ENCODE peak calls at places on chromosomes 12 and 14, in eight cellular contexts. One of them, this sample, is unnamed.

GRCh38 chr12:53481957-53482586 is 17.2 kb downstream of the MAP3K12 start:
- DNase-seq in T-helper 17 cell: no peak
- DNase-seq in frontal cortex: no peak
- DNase-seq in NCI-H1417: no peak
- DNase-seq in endothelial cell: no peak
- DNase-seq in GM23248: peak; percentile 49
- DNase-seq in activated CD8-positive, alpha-beta T cell treated with anti-CD3 and anti-CD28 coated beads for 36 hours: peak; percentile 20
- DNase-seq in fibroblast of the aortic adventitia: no peak
- DNase-seq in this sample: no peak

GRCh38 chr12:111757361-111758119 is 9.2 kb upstream of the ALDH2 start:
- DNase-seq in T-helper 17 cell: no peak
- DNase-seq in activated CD8-positive, alpha-beta T cell treated with anti-CD3 and anti-CD28 coated beads for 36 hours: peak; percentile 34
- DNase-seq in NCI-H1417: no peak
- DNase-seq in frontal cortex: no peak
- DNase-seq in fibroblast of the aortic adventitia: peak; percentile 19
- DNase-seq in endothelial cell: no peak
- DNase-seq in GM23248: no peak
- DNase-seq in this sample: peak; percentile 70

GRCh38 chr12:105729931-105730330 is 399.4 kb downstream of the C12orf75 start:
- DNase-seq in fibroblast of the aortic adventitia: no peak
- DNase-seq in endothelial cell: no peak
- DNase-seq in frontal cortex: no peak
- DNase-seq in NCI-H1417: no peak
- DNase-seq in GM23248: no peak
- DNase-seq in activated CD8-positive, alpha-beta T cell treated with anti-CD3 and anti-CD28 coated beads for 36 hours: no peak
- DNase-seq in T-helper 17 cell: no peak
- DNase-seq in this sample: no peak

GRCh38 chr14:50711043-50711442 is 42.9 kb upstream of the SAV1 start:
- DNase-seq in T-helper 17 cell: no peak
- DNase-seq in activated CD8-positive, alpha-beta T cell treated with anti-CD3 and anti-CD28 coated beads for 36 hours: no peak
- DNase-seq in NCI-H1417: no peak
- DNase-seq in GM23248: no peak
- DNase-seq in fibroblast of the aortic adventitia: no peak
- DNase-seq in endothelial cell: no peak
- DNase-seq in frontal cortex: no peak
- DNase-seq in this sample: no peak

GRCh38 chr12:53558631-53559030 is 51.3 kb upstream of the NPFF start:
- DNase-seq in frontal cortex: no peak
- DNase-seq in NCI-H1417: no peak
- DNase-seq in endothelial cell: no peak
- DNase-seq in activated CD8-positive, alpha-beta T cell treated with anti-CD3 and anti-CD28 coated beads for 36 hours: no peak
- DNase-seq in fibroblast of the aortic adventitia: no peak
- DNase-seq in T-helper 17 cell: no peak
- DNase-seq in GM23248: no peak
- DNase-seq in this sample: no peak

GRCh38 chr12:13234045-13234641 is 37.6 kb downstream of the EMP1 start:
- DNase-seq in T-helper 17 cell: no peak
- DNase-seq in activated CD8-positive, alpha-beta T cell treated with anti-CD3 and anti-CD28 coated beads for 36 hours: peak; percentile 57
- DNase-seq in GM23248: peak; percentile 77
- DNase-seq in endothelial cell: peak; percentile 67
- DNase-seq in fibroblast of the aortic adventitia: peak; percentile 81
- DNase-seq in frontal cortex: no peak
- DNase-seq in NCI-H1417: peak; percentile 10
- DNase-seq in this sample: peak; percentile 58

GRCh38 chr12:124713041-124713435 is 145.6 kb upstream of the NCOR2 start:
- DNase-seq in activated CD8-positive, alpha-beta T cell treated with anti-CD3 and anti-CD28 coated beads for 36 hours: peak; percentile 37
- DNase-seq in T-helper 17 cell: no peak
- DNase-seq in NCI-H1417: no peak
- DNase-seq in endothelial cell: no peak
- DNase-seq in fibroblast of the aortic adventitia: peak; percentile 52
- DNase-seq in GM23248: no peak
- DNase-seq in frontal cortex: no peak
- DNase-seq in this sample: no peak

GRCh38 chr12:113242018-113242418 is 20.8 kb downstream of the TPCN1 start:
- DNase-seq in fibroblast of the aortic adventitia: no peak
- DNase-seq in T-helper 17 cell: no peak
- DNase-seq in endothelial cell: no peak
- DNase-seq in NCI-H1417: peak; percentile 37
- DNase-seq in frontal cortex: no peak
- DNase-seq in activated CD8-positive, alpha-beta T cell treated with anti-CD3 and anti-CD28 coated beads for 36 hours: no peak
- DNase-seq in GM23248: peak; percentile 82
- DNase-seq in this sample: no peak

GRCh38 chr12:132477009-132477702 is 12.8 kb upstream of the FBRSL1 start:
- DNase-seq in frontal cortex: no peak
- DNase-seq in activated CD8-positive, alpha-beta T cell treated with anti-CD3 and anti-CD28 coated beads for 36 hours: peak; percentile 35
- DNase-seq in GM23248: no peak
- DNase-seq in T-helper 17 cell: no peak
- DNase-seq in endothelial cell: no peak
- DNase-seq in NCI-H1417: no peak
- DNase-seq in fibroblast of the aortic adventitia: no peak
- DNase-seq in this sample: no peak

GRCh38 chr14:102917469-102918211 is 4.8 kb upstream of the AMN start:
- DNase-seq in fibroblast of the aortic adventitia: peak; percentile 39
- DNase-seq in frontal cortex: no peak
- DNase-seq in GM23248: peak; percentile 62
- DNase-seq in activated CD8-positive, alpha-beta T cell treated with anti-CD3 and anti-CD28 coated beads for 36 hours: peak; percentile 87
- DNase-seq in endothelial cell: peak; percentile 78
- DNase-seq in NCI-H1417: peak; percentile 36
- DNase-seq in T-helper 17 cell: no peak
- DNase-seq in this sample: peak; percentile 84

GRCh38 chr14:67167420-67168109 is 21.7 kb upstream of the GARIN2 start:
- DNase-seq in frontal cortex: no peak
- DNase-seq in T-helper 17 cell: no peak
- DNase-seq in fibroblast of the aortic adventitia: peak; percentile 37
- DNase-seq in GM23248: peak; percentile 25
- DNase-seq in activated CD8-positive, alpha-beta T cell treated with anti-CD3 and anti-CD28 coated beads for 36 hours: no peak
- DNase-seq in NCI-H1417: no peak
- DNase-seq in endothelial cell: no peak
- DNase-seq in this sample: no peak

GRCh38 chr12:132360906-132361777 is 31.8 kb upstream of the GALNT9 start:
- DNase-seq in frontal cortex: no peak
- DNase-seq in activated CD8-positive, alpha-beta T cell treated with anti-CD3 and anti-CD28 coated beads for 36 hours: no peak
- DNase-seq in endothelial cell: no peak
- DNase-seq in T-helper 17 cell: no peak
- DNase-seq in NCI-H1417: no peak
- DNase-seq in fibroblast of the aortic adventitia: no peak
- DNase-seq in GM23248: no peak
- DNase-seq in this sample: no peak

This sample was measured in AG08396.